ENCODE peak calls at places on chromosomes 7 and 10, in six cellular contexts. K is GM12865, G is fibroblast of the aortic adventitia, F is brain microvascular endothelial cell, T is B cell, Q is mammary epithelial cell. B is an unnamed sample.

GRCh38 chr10:30750971-30751677 is 121.6 kb upstream of the LYZL2 start:
- DNase-seq in K (peak), G (no peak), F (no peak), T (no peak), Q (no peak), B (no peak)

GRCh38 chr10:52965489-52965888 is 192.9 kb upstream of the MBL2 start:
- DNase-seq in K (no peak), G (no peak), F (no peak), T (no peak), Q (no peak), B (no peak)

GRCh38 chr7:109751241-109751640 is 1181.6 kb downstream of the DNAJB9 start:
- DNase-seq in K (no peak), G (no peak), F (peak), T (no peak), Q (peak), B (no peak)

GRCh38 chr7:21497072-21497471 is 45.8 kb upstream of the DNAH11 start:
- DNase-seq in K (no peak), G (no peak), F (peak), T (no peak), Q (no peak), B (no peak)

GRCh38 chr10:70845261-70845660 is 29.5 kb downstream of the SGPL1 start:
- DNase-seq in K (no peak), G (no peak), F (no peak), T (no peak), Q (no peak), B (no peak)

GRCh38 chr10:132392811-132393694 is 3.9 kb upstream of the PWWP2B start:
- DNase-seq in K (no peak), G (no peak), F (no peak), T (no peak), Q (peak), B (no peak)

GRCh38 chr7:45026984-45027773 is 27.2 kb downstream of the CCM2 start:
- DNase-seq in K (peak), G (no peak), F (no peak), T (peak), Q (peak), B (peak)

GRCh38 chr10:113086282-113086681 is 136.2 kb downstream of the TCF7L2 start:
- DNase-seq in K (no peak), G (no peak), F (no peak), T (no peak), Q (no peak), B (no peak)

GRCh38 chr10:80596391-80597257 is 58.9 kb downstream of the SH2D4B start:
- DNase-seq in K (peak), G (peak), F (peak), T (peak), Q (peak), B (no peak)

GRCh38 chr7:30225863-30226361 is 58.5 kb upstream of the ZNRF2 start:
- DNase-seq in K (peak), G (peak), F (peak), T (peak), Q (peak), B (no peak)

GRCh38 chr10:130364631-130365030 is 228.4 kb downstream of the GLRX3 start:
- DNase-seq in K (no peak), G (no peak), F (no peak), T (no peak), Q (no peak), B (no peak)

GRCh38 chr7:15839415-15840100 is 153.1 kb upstream of the MEOX2 start:
- DNase-seq in K (no peak), G (peak), F (peak), T (no peak), Q (no peak), B (no peak)

GRCh38 chr7:2970907-2971306 is 72.8 kb downstream of the CARD11 start:
- DNase-seq in K (no peak), G (no peak), F (no peak), T (no peak), Q (no peak), B (no peak)

GRCh38 chr7:45563401-45563800 is 10.8 kb upstream of the ADCY1 start:
- DNase-seq in K (no peak), G (no peak), F (no peak), T (no peak), Q (no peak), B (no peak)

GRCh38 chr7:87934699-87935372 is 785 bp downstream of the ADAM22 start:
- DNase-seq in K (peak), G (peak), F (no peak), T (no peak), Q (peak), B (no peak)

GRCh38 chr7:35605760-35606159 is 89.2 kb downstream of the HERPUD2 start:
- DNase-seq in K (no peak), G (peak), F (peak), T (no peak), Q (peak), B (no peak)

GRCh38 chr10:58842860-58843376 is 330.2 kb downstream of the BICC1 start:
- DNase-seq in K (no peak), G (no peak), F (no peak), T (no peak), Q (no peak), B (no peak)

GRCh38 chr7:590731-591551 is 71.3 kb upstream of the PDGFA start:
- DNase-seq in K (no peak), G (peak), F (no peak), T (no peak), Q (peak), B (no peak)

GRCh38 chr7:156827587-156828203 is 65.3 kb downstream of the LMBR1 start:
- DNase-seq in K (peak), G (peak), F (peak), T (no peak), Q (no peak), B (no peak)

GRCh38 chr10:62613429-62613828 is 191.1 kb upstream of the ADO start:
- DNase-seq in K (peak), G (peak), F (peak), T (no peak), Q (no peak), B (no peak)

GRCh38 chr7:25429731-25430130 is 201.4 kb upstream of the NPVF start:
- DNase-seq in K (no peak), G (no peak), F (no peak), T (no peak), Q (no peak), B (no peak)

GRCh38 chr7:40608321-40609075 is 473.7 kb downstream of the SUGCT start:
- DNase-seq in K (no peak), G (no peak), F (no peak), T (no peak), Q (peak), B (no peak)

GRCh38 chr10:3813986-3814831 is 29.2 kb upstream of the KLF6 start:
- DNase-seq in K (no peak), G (no peak), F (peak), T (no peak), Q (peak), B (no peak)

GRCh38 chr10:48748573-48748972 is 63.9 kb downstream of the WDFY4 start:
- DNase-seq in K (peak), G (no peak), F (no peak), T (no peak), Q (no peak), B (no peak)

GRCh38 chr10:64430690-64431323 is 909.6 kb downstream of the REEP3 start:
- DNase-seq in K (peak), G (no peak), F (peak), T (no peak), Q (no peak), B (no peak)

GRCh38 chr10:110226555-110226925 is 19.1 kb downstream of the MXI1 start:
- DNase-seq in K (peak), G (peak), F (peak), T (peak), Q (peak), B (peak)

GRCh38 chr10:22662693-22663330 is 51.6 kb downstream of the PIP4K2A start:
- DNase-seq in K (no peak), G (no peak), F (no peak), T (no peak), Q (no peak), B (no peak)

GRCh38 chr10:17465328-17466125 is 11.1 kb upstream of the ST8SIA6 start:
- DNase-seq in K (no peak), G (no peak), F (no peak), T (no peak), Q (no peak), B (no peak)

GRCh38 chr7:35253680-35254495 is at the start of gene TBX20:
- DNase-seq in K (peak), G (peak), F (peak), T (no peak), Q (no peak), B (no peak)

GRCh38 chr10:61835069-61835908 is 66.2 kb upstream of the ARID5B start:
- DNase-seq in K (peak), G (peak), F (peak), T (no peak), Q (peak), B (no peak)

GRCh38 chr7:20402297-20403230 is 71.9 kb downstream of the ITGB8 start:
- DNase-seq in K (no peak), G (peak), F (no peak), T (no peak), Q (no peak), B (no peak)
- TF ChIP-seq CTCF in K (no peak), G (peak), F (peak), T (peak), Q (peak), B (no peak)

GRCh38 chr7:90520484-90520883 is 51.0 kb downstream of the PTTG1IP2 start:
- DNase-seq in K (no peak), G (peak), F (no peak), T (no peak), Q (no peak), B (no peak)
- TF ChIP-seq CTCF in K (peak), G (peak), F (peak), T (peak), Q (peak), B (no peak)

DNA sequence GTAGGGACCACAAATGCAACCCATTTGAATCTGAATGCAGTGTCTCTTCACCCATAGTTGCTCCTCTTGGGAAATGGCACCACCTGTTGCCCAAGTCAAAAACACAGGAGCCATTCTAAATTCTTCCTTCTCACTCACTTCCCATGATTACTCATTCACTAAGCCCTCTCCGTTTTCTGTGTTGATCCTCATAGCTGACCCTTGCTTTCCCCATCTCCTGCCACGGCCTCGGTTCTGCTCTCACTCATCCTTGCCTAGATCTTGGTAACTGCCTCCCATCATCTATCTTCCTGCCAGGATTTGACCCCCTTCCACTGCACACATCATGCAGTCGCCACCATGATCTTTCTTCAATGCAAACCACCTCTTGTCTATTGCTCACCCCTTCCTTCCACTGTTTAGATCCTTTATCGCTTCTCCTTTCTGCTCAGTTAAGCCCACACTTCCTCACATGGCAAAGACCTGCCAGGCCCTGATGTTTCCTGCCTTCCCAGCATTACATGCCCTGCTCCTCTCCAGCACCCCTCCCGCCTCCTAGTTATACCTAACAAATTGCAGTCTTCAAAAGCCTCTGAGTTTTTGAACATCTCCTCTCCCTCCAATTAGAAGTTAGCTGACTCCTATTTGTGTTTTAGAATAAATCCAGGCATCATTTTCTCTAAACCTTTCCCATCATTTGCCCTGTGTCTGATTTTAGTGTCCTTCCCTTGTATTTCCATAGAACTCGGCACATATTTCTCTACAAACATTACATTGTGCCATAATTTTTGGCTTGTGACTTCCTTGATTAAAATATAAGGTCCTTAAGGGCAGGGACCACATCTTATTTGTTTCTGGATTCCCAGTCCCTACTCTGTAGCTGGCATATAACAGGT is 19.2 kb upstream of the CPN1 start:
- DNase-seq in K (peak), G (peak), F (peak), T (no peak), Q (peak), B (no peak)
- TF ChIP-seq CTCF in K (peak), G (peak), F (peak), T (no peak), Q (peak), B (no peak)

GRCh38 chr7:129147723-129148122 is 3.2 kb downstream of the TSPAN33 start:
- DNase-seq in K (peak), G (no peak), F (no peak), T (no peak), Q (no peak), B (no peak)

GRCh38 chr7:129143724-129144094 is 798 bp upstream of the TSPAN33 start:
- DNase-seq in K (no peak), G (no peak), F (no peak), T (no peak), Q (no peak), B (no peak)

GRCh38 chr7:129146237-129146979 is 1.9 kb downstream of the TSPAN33 start:
- DNase-seq in K (peak), G (no peak), F (no peak), T (peak), Q (no peak), B (no peak)

GRCh38 chr7:129144095-129144833 is at the start of gene TSPAN33:
- DNase-seq in K (peak), G (peak), F (peak), T (peak), Q (peak), B (peak)

DNA sequence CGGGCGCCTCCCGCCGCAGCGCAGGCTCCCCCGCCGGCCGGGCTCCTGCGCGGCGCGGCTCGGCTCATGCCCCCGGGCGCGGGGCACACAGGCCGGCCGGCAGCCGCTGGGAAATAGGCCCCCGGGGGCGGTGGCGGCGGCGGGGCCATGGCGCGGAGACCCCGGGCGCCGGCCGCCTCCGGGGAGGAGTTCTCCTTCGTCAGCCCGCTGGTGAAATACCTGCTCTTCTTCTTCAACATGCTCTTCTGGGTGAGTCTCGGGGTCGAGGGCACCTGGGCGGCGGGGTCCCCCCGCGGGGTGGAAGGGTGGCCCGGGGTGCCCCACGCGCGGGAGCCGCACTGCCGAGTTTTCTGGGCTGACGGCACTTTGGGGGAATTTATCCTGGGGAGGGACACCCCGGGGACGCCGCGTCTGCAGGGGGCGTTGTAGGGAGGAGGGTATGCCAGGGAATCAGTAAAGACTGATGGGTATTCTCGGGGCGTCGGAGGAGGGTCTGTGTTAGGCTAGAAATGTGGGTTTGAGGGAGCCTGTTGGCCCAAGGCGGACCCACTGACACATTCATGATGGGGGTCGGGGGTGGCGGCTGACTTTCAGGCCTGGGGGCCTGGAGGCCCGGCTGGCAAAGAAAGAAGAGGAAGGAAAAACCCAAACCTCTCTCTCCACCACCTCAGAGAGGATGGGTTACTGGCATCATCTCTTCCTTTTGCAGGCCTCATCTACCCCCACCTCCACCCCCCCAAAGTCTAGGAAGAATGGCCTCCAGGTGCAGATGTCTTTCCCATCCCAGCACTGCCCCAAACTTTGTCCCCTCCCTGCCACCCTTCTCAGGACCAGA is 544 bp downstream of the TSPAN33 start:
- DNase-seq in K (peak), G (no peak), F (no peak), T (no peak), Q (no peak), B (no peak)
- TF ChIP-seq CTCF in K (peak), G (no peak), F (peak), T (peak), Q (no peak), B (no peak)

DNA sequence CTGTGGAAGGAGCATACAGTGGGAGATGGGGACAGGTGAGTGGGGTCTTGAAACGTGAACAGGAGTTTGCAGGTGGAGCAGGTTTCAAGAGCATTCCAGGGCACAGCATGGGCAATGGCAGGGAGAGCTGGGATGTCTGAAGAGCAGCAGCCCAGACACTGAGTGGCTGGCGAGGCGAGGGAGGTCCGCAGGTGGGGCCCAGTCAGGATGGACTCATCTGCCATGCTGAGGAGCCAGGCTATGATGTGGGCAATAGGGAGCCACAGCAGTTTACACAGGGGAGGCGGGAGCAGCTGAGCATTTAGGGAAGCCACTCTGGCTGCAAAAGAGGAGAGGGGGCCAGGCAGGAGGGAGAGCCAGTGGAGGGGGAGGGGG is 138.7 kb downstream of the FAM53B start:
- DNase-seq in K (no peak), G (no peak), F (no peak), T (peak), Q (no peak), B (no peak)
- TF ChIP-seq CTCF in K (no peak), G (no peak), F (no peak), T (no peak), Q (no peak), B (no peak)

GRCh38 chr10:78424721-78425120 is 391.1 kb downstream of the RPS24 start:
- DNase-seq in K (peak), G (no peak), F (no peak), T (no peak), Q (no peak), B (no peak)
- TF ChIP-seq CTCF in K (peak), G (peak), F (peak), T (peak), Q (peak), B (no peak)

B was measured in natural killer cell.